ENCODE peak calls at places on chromosomes 1 and 21, in eight cellular contexts. H is GM12878; W is H9; U is SJSA1; B is CD8-positive, alpha-beta memory T cell; E is ovary; J is spleen; O is SJCRH30. D is an unnamed sample. For H3K4me1, the result is how much of the 10 kb centered on the place peaks cover.

GRCh38 chr1:34928066-34928864 is 1.2 kb downstream of the DLGAP3 start:
- DNase-seq in H (no peak), W (peak), U (peak), B (no peak), E (no peak), J (no peak), O (no peak), D (no peak)

GRCh38 chr1:6016191-6016865 is 24.1 kb upstream of the NPHP4 start:
- DNase-seq in H (no peak), W (no peak), U (no peak), B (no peak), E (no peak), J (peak), O (peak), D (no peak)

GRCh38 chr1:220335668-220336067 is 63.4 kb upstream of the RAB3GAP2 start:
- DNase-seq in H (no peak), W (no peak), U (no peak), B (no peak), E (no peak), J (no peak), O (no peak), D (no peak)

GRCh38 chr1:36924282-36924791 is 110.0 kb downstream of the GRIK3 start:
- DNase-seq in H (no peak), W (peak), U (peak), B (peak), E (peak), J (no peak), O (peak), D (no peak)

GRCh38 chr1:155929057-155929456 is 5.2 kb downstream of the KHDC4 start:
- DNase-seq in H (no peak), W (no peak), U (no peak), B (no peak), E (no peak), J (no peak), O (no peak), D (no peak)

GRCh38 chr1:26922201-26922729 is 722 bp downstream of the NUDC start:
- DNase-seq in H (no peak), W (no peak), U (no peak), B (no peak), E (no peak), J (no peak), O (no peak), D (no peak)

GRCh38 chr1:48750089-48750488 is 26.6 kb downstream of the BEND5 start:
- DNase-seq in H (no peak), W (no peak), U (no peak), B (no peak), E (no peak), J (peak), O (no peak), D (no peak)

GRCh38 chr1:52915211-52915854 is 6.2 kb downstream of the ECHDC2 start:
- DNase-seq in H (no peak), W (no peak), U (no peak), B (no peak), E (no peak), J (no peak), O (no peak), D (no peak)

GRCh38 chr1:1598720-1599029 is 1.3 kb downstream of the FNDC10 start:
- DNase-seq in H (no peak), W (no peak), U (no peak), B (no peak), E (no peak), J (no peak), O (no peak), D (no peak)

GRCh38 chr21:33327326-33327725 is 2.6 kb downstream of the IFNAR1 start:
- DNase-seq in H (no peak), W (no peak), U (no peak), B (no peak), E (no peak), J (no peak), O (no peak), D (no peak)

GRCh38 chr1:190169311-190170067 is 308.2 kb downstream of the BRINP3 start:
- DNase-seq in H (no peak), W (no peak), U (no peak), B (no peak), E (no peak), J (no peak), O (no peak), D (no peak)

GRCh38 chr1:85386068-85386722 is 78.8 kb downstream of the DDAH1 start:
- DNase-seq in H (no peak), W (no peak), U (no peak), B (no peak), E (no peak), J (no peak), O (no peak), D (no peak)

GRCh38 chr1:13675222-13675621 is 24.8 kb upstream of the PRDM2 start:
- DNase-seq in H (no peak), W (no peak), U (no peak), B (no peak), E (no peak), J (no peak), O (no peak), D (no peak)

GRCh38 chr1:149884433-149885363 is 14.7 kb upstream of the BOLA1 start:
- DNase-seq in H (peak), W (no peak), U (no peak), B (peak), E (no peak), J (peak), O (peak), D (no peak)

GRCh38 chr1:32933742-32934322 is 30.8 kb downstream of the RNF19B start:
- DNase-seq in H (no peak), W (no peak), U (no peak), B (no peak), E (no peak), J (no peak), O (peak), D (peak)

GRCh38 chr1:90708236-90708786 is 8.8 kb downstream of the BARHL2 start:
- DNase-seq in H (no peak), W (no peak), U (no peak), B (no peak), E (no peak), J (no peak), O (no peak), D (no peak)

GRCh38 chr1:240100351-240100750 is 8.7 kb downstream of the FMN2 start:
- DNase-seq in H (no peak), W (no peak), U (no peak), B (no peak), E (no peak), J (no peak), O (no peak), D (no peak)

GRCh38 chr1:205317311-205317917 is 4.1 kb downstream of the NUAK2 start:
- DNase-seq in H (no peak), W (no peak), U (no peak), B (no peak), E (peak), J (peak), O (peak), D (peak)

GRCh38 chr21:45636459-45636858 is 7.1 kb upstream of the PCBP3 start:
- DNase-seq in H (no peak), W (no peak), U (no peak), B (no peak), E (no peak), J (no peak), O (no peak), D (no peak)

GRCh38 chr1:42214447-42214871 is 49.9 kb upstream of the GUCA2A start:
- DNase-seq in H (no peak), W (no peak), U (no peak), B (no peak), E (no peak), J (no peak), O (no peak), D (no peak)

GRCh38 chr1:68016364-68016763 is 34.1 kb downstream of the DIRAS3 start:
- DNase-seq in H (no peak), W (no peak), U (no peak), B (no peak), E (no peak), J (no peak), O (peak), D (no peak)

GRCh38 chr1:246787781-246788513 is 63.7 kb downstream of the SCCPDH start:
- DNase-seq in H (no peak), W (no peak), U (no peak), B (no peak), E (no peak), J (no peak), O (peak), D (no peak)

GRCh38 chr1:53944469-53945182 is 873 bp downstream of the IFT25 start:
- DNase-seq in H (no peak), W (peak), U (no peak), B (no peak), E (peak), J (peak), O (peak), D (no peak)

GRCh38 chr21:16087523-16087922 is 357.7 kb downstream of the USP25 start:
- DNase-seq in H (no peak), W (no peak), U (no peak), B (no peak), E (no peak), J (no peak), O (no peak), D (no peak)
- H3K4me1 ChIP-seq in H (under half), W (under half), U (under half), B (under half), E (under half), J (under half), O (under half), D (under half)

DNA sequence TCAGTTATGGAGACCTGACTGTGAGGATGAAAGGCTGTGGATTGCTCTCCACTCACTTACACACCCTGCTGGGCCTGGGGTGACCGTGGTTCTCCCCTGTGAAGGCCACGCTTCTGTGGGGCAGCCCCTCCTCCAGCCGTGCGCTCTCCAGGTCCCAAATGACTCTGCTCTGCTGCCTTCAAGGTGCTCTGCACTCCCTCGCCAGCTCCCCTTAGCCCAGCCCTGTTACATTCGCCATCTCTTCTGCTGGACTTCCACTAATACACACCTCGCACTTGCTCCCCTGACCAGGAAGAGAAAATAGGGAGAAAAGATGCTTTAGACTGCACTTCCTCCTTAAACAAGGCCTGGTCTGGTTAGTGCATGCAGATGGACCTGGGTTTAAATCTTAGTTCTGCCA is 24.6 kb downstream of the OPTC start:
- DNase-seq in H (no peak), W (no peak), U (no peak), B (no peak), E (no peak), J (no peak), O (no peak), D (no peak)
- H3K4me1 ChIP-seq in H (under half), W (under half), U (under half), B (under half), E (under half), J (under half), O (under half), D (under half)

GRCh38 chr1:151989131-151989868 is 4.4 kb downstream of the S100A10 start:
- DNase-seq in H (no peak), W (no peak), U (peak), B (no peak), E (peak), J (no peak), O (no peak), D (no peak)
- H3K4me1 ChIP-seq in H (under half), W (under half), U (half or more), B (half or more), E (under half), J (half or more), O (half or more), D (under half)

DNA sequence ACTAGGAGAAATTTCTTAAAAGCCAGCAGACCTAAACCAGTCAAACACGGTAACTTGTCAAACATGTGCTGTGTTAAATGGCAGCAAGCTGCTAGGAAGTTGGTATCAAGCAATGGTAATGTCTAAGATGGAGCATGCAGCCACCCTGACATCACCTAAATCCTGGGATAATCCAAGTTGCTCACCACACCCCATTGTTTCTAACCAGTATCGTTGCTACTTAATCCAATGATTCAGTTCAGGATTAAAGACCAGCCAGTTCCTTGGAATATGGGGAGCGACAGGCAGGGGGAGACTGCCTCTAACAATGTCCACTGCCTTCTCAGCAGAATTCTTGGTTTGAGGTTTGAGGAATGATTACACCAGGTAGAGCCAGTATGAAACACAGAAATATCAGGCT is 122.0 kb upstream of the IFFO2 start:
- DNase-seq in H (no peak), W (no peak), U (no peak), B (no peak), E (no peak), J (no peak), O (no peak), D (no peak)
- H3K4me1 ChIP-seq in H (under half), W (under half), U (under half), B (under half), E (under half), J (half or more), O (under half), D (under half)

GRCh38 chr21:34794686-34795085 is 125.9 kb downstream of the CLIC6 start:
- DNase-seq in H (no peak), W (no peak), U (peak), B (no peak), E (no peak), J (no peak), O (no peak), D (no peak)

GRCh38 chr21:34797926-34798595 is 129.3 kb downstream of the CLIC6 start:
- DNase-seq in H (no peak), W (no peak), U (peak), B (no peak), E (no peak), J (no peak), O (no peak), D (no peak)

GRCh38 chr21:34795152-34796141 is 126.7 kb downstream of the CLIC6 start:
- DNase-seq in H (no peak), W (no peak), U (peak), B (no peak), E (no peak), J (no peak), O (no peak), D (no peak)

GRCh38 chr21:34797202-34797527 is 128.4 kb downstream of the CLIC6 start:
- DNase-seq in H (no peak), W (no peak), U (peak), B (no peak), E (no peak), J (no peak), O (no peak), D (no peak)

DNA sequence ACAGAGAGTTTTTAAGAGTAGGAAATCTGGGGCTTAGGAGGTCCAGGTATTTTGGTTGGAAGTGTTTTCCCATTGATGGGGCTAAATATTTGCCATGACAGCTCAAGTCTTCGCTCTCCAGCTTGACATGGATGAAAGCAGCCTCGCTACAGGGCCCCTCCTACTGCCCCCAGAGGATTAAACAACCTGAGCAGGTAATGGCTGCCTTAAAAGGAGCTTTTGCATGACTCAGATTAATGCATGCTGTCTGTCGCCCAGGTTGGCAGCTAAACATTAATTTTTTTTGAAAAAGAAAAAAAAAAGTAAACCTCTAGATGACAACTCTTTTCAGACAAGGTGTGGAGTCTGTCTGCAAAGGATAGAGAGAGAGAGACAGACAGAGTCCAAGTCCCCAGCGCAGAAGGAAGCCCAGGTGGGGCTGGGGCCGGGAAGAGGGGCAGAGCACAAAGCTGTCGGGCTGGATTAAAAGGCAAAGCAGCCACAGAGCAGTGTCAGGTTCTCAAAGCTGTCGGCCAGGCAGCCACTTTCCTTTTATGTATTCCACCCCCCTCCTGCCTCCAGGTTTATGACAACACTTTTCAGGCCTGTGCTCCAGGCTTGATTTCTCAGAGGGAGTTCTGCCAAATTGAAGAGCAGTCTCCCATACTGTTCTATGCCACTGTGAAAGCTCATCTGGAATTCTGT is 127.9 kb downstream of the CLIC6 start:
- DNase-seq in H (no peak), W (no peak), U (peak), B (no peak), E (no peak), J (no peak), O (no peak), D (no peak)
- H3K4me1 ChIP-seq in H (under half), W (under half), U (under half), B (under half), E (under half), J (under half), O (under half), D (under half)

GRCh38 chr1:9845914-9846313 is 22.1 kb upstream of the CLSTN1 start:
- DNase-seq in H (no peak), W (peak), U (no peak), B (no peak), E (no peak), J (no peak), O (no peak), D (no peak)

GRCh38 chr1:9846611-9847171 is 22.9 kb upstream of the CLSTN1 start:
- DNase-seq in H (no peak), W (peak), U (no peak), B (no peak), E (no peak), J (no peak), O (no peak), D (no peak)

GRCh38 chr1:9844746-9845145 is 21.0 kb upstream of the CLSTN1 start:
- DNase-seq in H (no peak), W (no peak), U (no peak), B (no peak), E (no peak), J (no peak), O (no peak), D (no peak)

GRCh38 chr1:9848022-9848421 is 24.3 kb upstream of the CLSTN1 start:
- DNase-seq in H (no peak), W (no peak), U (no peak), B (no peak), E (no peak), J (no peak), O (no peak), D (no peak)

GRCh38 chr1:9847269-9847668 is 23.5 kb upstream of the CLSTN1 start:
- DNase-seq in H (no peak), W (no peak), U (no peak), B (no peak), E (no peak), J (no peak), O (no peak), D (no peak)
- H3K4me1 ChIP-seq in H (under half), W (under half), U (under half), B (under half), E (under half), J (under half), O (under half), D (under half)

GRCh38 chr1:12339861-12340557 is 110.2 kb downstream of the VPS13D start:
- DNase-seq in H (no peak), W (no peak), U (no peak), B (no peak), E (no peak), J (no peak), O (peak), D (no peak)

GRCh38 chr1:12336436-12336835 is 106.6 kb downstream of the VPS13D start:
- DNase-seq in H (no peak), W (no peak), U (no peak), B (no peak), E (no peak), J (no peak), O (no peak), D (no peak)

GRCh38 chr1:12339410-12339809 is 109.6 kb downstream of the VPS13D start:
- DNase-seq in H (no peak), W (no peak), U (no peak), B (no peak), E (no peak), J (no peak), O (peak), D (peak)

GRCh38 chr1:12338793-12339192 is 109.0 kb downstream of the VPS13D start:
- DNase-seq in H (no peak), W (no peak), U (no peak), B (no peak), E (no peak), J (no peak), O (no peak), D (no peak)

GRCh38 chr1:12338017-12338416 is 108.2 kb downstream of the VPS13D start:
- DNase-seq in H (no peak), W (no peak), U (no peak), B (no peak), E (no peak), J (no peak), O (no peak), D (no peak)
- H3K4me1 ChIP-seq in H (under half), W (under half), U (under half), B (under half), E (under half), J (under half), O (under half), D (under half)

GRCh38 chr1:226400519-226401406 is 7.1 kb downstream of the PARP1 start:
- DNase-seq in H (no peak), W (peak), U (no peak), B (no peak), E (no peak), J (no peak), O (no peak), D (no peak)
- H3K4me1 ChIP-seq in H (under half), W (under half), U (under half), B (under half), E (under half), J (under half), O (under half), D (under half)